ENCODE peak calls at places on chromosomes 5 and 9, in six cellular contexts. One of them, this sample, is unnamed. For H3K4me1 and H3K27me3, the result is how much of the 10 kb centered on the place peaks cover.

GRCh38 chr5:153551537-153552079 is 61.1 kb downstream of the GRIA1 start:
- DNase-seq in CD8-positive, alpha-beta T cell: no peak
- DNase-seq in A673: peak
- DNase-seq in HCT116: peak
- DNase-seq in thyroid gland: no peak
- DNase-seq in tibial artery: no peak
- DNase-seq in this sample: no peak

GRCh38 chr5:139745121-139745799 is 50.3 kb upstream of the PSD2 start:
- DNase-seq in HCT116: peak
- DNase-seq in tibial artery: peak
- DNase-seq in CD8-positive, alpha-beta T cell: no peak
- DNase-seq in thyroid gland: peak
- DNase-seq in A673: peak
- DNase-seq in this sample: peak

GRCh38 chr5:67699560-67699959 is 503.0 kb upstream of the CD180 start:
- DNase-seq in tibial artery: no peak
- DNase-seq in A673: no peak
- DNase-seq in thyroid gland: no peak
- DNase-seq in CD8-positive, alpha-beta T cell: no peak
- DNase-seq in HCT116: no peak
- DNase-seq in this sample: no peak

GRCh38 chr9:105173306-105173705 is 71.1 kb upstream of the SLC44A1 start:
- DNase-seq in CD8-positive, alpha-beta T cell: no peak
- DNase-seq in thyroid gland: no peak
- DNase-seq in HCT116: no peak
- DNase-seq in tibial artery: no peak
- DNase-seq in A673: peak
- DNase-seq in this sample: no peak

GRCh38 chr9:132226571-132227430 is 64.9 kb downstream of the NTNG2 start:
- DNase-seq in tibial artery: no peak
- DNase-seq in HCT116: no peak
- DNase-seq in A673: no peak
- DNase-seq in thyroid gland: no peak
- DNase-seq in CD8-positive, alpha-beta T cell: no peak
- DNase-seq in this sample: no peak

GRCh38 chr5:129118405-129118804 is 23.9 kb downstream of the ISOC1 start:
- DNase-seq in thyroid gland: no peak
- DNase-seq in A673: no peak
- DNase-seq in HCT116: no peak
- DNase-seq in tibial artery: no peak
- DNase-seq in CD8-positive, alpha-beta T cell: no peak
- DNase-seq in this sample: no peak

GRCh38 chr5:132829742-132830435 is 558 bp downstream of the SHROOM1 start:
- DNase-seq in HCT116: peak
- DNase-seq in tibial artery: peak
- DNase-seq in thyroid gland: peak
- DNase-seq in CD8-positive, alpha-beta T cell: peak
- DNase-seq in A673: peak
- DNase-seq in this sample: no peak

GRCh38 chr9:134059188-134059641 is 8.6 kb downstream of the BRD3 start:
- DNase-seq in tibial artery: peak
- DNase-seq in HCT116: no peak
- DNase-seq in A673: no peak
- DNase-seq in thyroid gland: no peak
- DNase-seq in CD8-positive, alpha-beta T cell: no peak
- DNase-seq in this sample: no peak

GRCh38 chr5:78758169-78758839 is 109.7 kb upstream of the LHFPL2 start:
- DNase-seq in tibial artery: no peak
- DNase-seq in HCT116: no peak
- DNase-seq in thyroid gland: no peak
- DNase-seq in A673: no peak
- DNase-seq in CD8-positive, alpha-beta T cell: no peak
- DNase-seq in this sample: no peak

GRCh38 chr5:68180286-68181038 is 35.1 kb upstream of the PIK3R1 start:
- DNase-seq in A673: no peak
- DNase-seq in HCT116: no peak
- DNase-seq in CD8-positive, alpha-beta T cell: no peak
- DNase-seq in tibial artery: no peak
- DNase-seq in thyroid gland: no peak
- DNase-seq in this sample: no peak

GRCh38 chr5:139232161-139232724 is 34.1 kb upstream of the SIL1 start:
- DNase-seq in HCT116: no peak
- DNase-seq in tibial artery: no peak
- DNase-seq in CD8-positive, alpha-beta T cell: no peak
- DNase-seq in A673: no peak
- DNase-seq in thyroid gland: no peak
- DNase-seq in this sample: no peak

GRCh38 chr9:108869092-108869725 is 7.1 kb downstream of the ACTL7A start:
- DNase-seq in tibial artery: no peak
- DNase-seq in thyroid gland: peak
- DNase-seq in A673: no peak
- DNase-seq in HCT116: peak
- DNase-seq in CD8-positive, alpha-beta T cell: no peak
- DNase-seq in this sample: no peak

GRCh38 chr5:39547548-39548154 is 122.9 kb upstream of the DAB2 start:
- DNase-seq in CD8-positive, alpha-beta T cell: no peak
- DNase-seq in thyroid gland: no peak
- DNase-seq in A673: peak
- DNase-seq in tibial artery: no peak
- DNase-seq in HCT116: peak
- DNase-seq in this sample: no peak

GRCh38 chr9:114035221-114035844 is 42.8 kb downstream of the AMBP start:
- DNase-seq in HCT116: no peak
- DNase-seq in thyroid gland: no peak
- DNase-seq in CD8-positive, alpha-beta T cell: no peak
- DNase-seq in tibial artery: no peak
- DNase-seq in A673: no peak
- DNase-seq in this sample: peak

GRCh38 chr5:117054808-117055398 is 480.3 kb upstream of the SEMA6A start:
- DNase-seq in thyroid gland: no peak
- DNase-seq in HCT116: no peak
- DNase-seq in CD8-positive, alpha-beta T cell: no peak
- DNase-seq in A673: peak
- DNase-seq in tibial artery: no peak
- DNase-seq in this sample: no peak

GRCh38 chr5:132435891-132436290 is 54.7 kb downstream of the IRF1 start:
- DNase-seq in A673: no peak
- DNase-seq in thyroid gland: no peak
- DNase-seq in HCT116: no peak
- DNase-seq in CD8-positive, alpha-beta T cell: no peak
- DNase-seq in tibial artery: no peak
- DNase-seq in this sample: no peak

GRCh38 chr5:65760504-65761275 is 38.7 kb downstream of the NLN start:
- DNase-seq in CD8-positive, alpha-beta T cell: peak
- DNase-seq in HCT116: no peak
- DNase-seq in A673: no peak
- DNase-seq in tibial artery: no peak
- DNase-seq in thyroid gland: peak
- DNase-seq in this sample: no peak

GRCh38 chr9:135248721-135249120 is 161.3 kb downstream of the OLFM1 start:
- DNase-seq in HCT116: no peak
- DNase-seq in A673: no peak
- DNase-seq in thyroid gland: no peak
- DNase-seq in tibial artery: no peak
- DNase-seq in CD8-positive, alpha-beta T cell: peak
- DNase-seq in this sample: no peak

GRCh38 chr9:135247174-135247930 is 159.9 kb downstream of the OLFM1 start:
- DNase-seq in HCT116: no peak
- DNase-seq in tibial artery: no peak
- DNase-seq in CD8-positive, alpha-beta T cell: no peak
- DNase-seq in A673: peak
- DNase-seq in thyroid gland: peak
- DNase-seq in this sample: no peak

GRCh38 chr9:135246248-135247173 is 159.0 kb downstream of the OLFM1 start:
- DNase-seq in thyroid gland: no peak
- DNase-seq in A673: no peak
- DNase-seq in CD8-positive, alpha-beta T cell: no peak
- DNase-seq in HCT116: no peak
- DNase-seq in tibial artery: no peak
- DNase-seq in this sample: no peak

GRCh38 chr9:135249191-135249590 is 161.7 kb downstream of the OLFM1 start:
- DNase-seq in A673: no peak
- DNase-seq in CD8-positive, alpha-beta T cell: peak
- DNase-seq in thyroid gland: no peak
- DNase-seq in tibial artery: no peak
- DNase-seq in HCT116: no peak
- DNase-seq in this sample: no peak

GRCh38 chr9:135248111-135248510 is 160.6 kb downstream of the OLFM1 start:
- DNase-seq in thyroid gland: no peak
- DNase-seq in tibial artery: no peak
- DNase-seq in CD8-positive, alpha-beta T cell: no peak
- DNase-seq in A673: peak
- DNase-seq in HCT116: peak
- DNase-seq in this sample: no peak
- H3K4me1 ChIP-seq in thyroid gland: under half
- H3K4me1 ChIP-seq in tibial artery: under half
- H3K4me1 ChIP-seq in CD8-positive, alpha-beta T cell: under half
- H3K4me1 ChIP-seq in A673: under half
- H3K4me1 ChIP-seq in HCT116: under half
- H3K4me1 ChIP-seq in this sample: under half

DNA sequence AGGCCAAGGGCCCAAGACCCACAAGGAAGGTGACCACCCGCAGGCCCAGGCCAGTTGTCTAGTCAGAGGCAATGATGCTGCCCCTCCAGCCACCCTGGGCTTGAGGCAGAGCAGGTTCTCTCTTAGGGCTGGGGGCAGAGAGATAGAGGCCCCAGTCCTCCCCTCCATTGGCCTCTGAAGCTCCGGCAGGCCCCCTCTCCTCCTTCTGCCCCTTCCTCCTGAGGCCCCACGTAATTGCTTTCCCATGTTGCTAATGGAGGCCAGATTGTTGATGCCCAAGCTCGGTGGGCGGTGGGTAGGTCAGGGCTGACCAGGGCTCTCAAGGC is 26.6 kb upstream of the ENHO start:
- DNase-seq in tibial artery: no peak
- DNase-seq in thyroid gland: no peak
- DNase-seq in CD8-positive, alpha-beta T cell: no peak
- DNase-seq in HCT116: no peak
- DNase-seq in A673: no peak
- DNase-seq in this sample: peak
- H3K27me3 ChIP-seq in tibial artery: under half
- H3K27me3 ChIP-seq in thyroid gland: under half
- H3K27me3 ChIP-seq in CD8-positive, alpha-beta T cell: under half
- H3K27me3 ChIP-seq in HCT116: under half
- H3K27me3 ChIP-seq in A673: under half
- H3K27me3 ChIP-seq in this sample: under half

DNA sequence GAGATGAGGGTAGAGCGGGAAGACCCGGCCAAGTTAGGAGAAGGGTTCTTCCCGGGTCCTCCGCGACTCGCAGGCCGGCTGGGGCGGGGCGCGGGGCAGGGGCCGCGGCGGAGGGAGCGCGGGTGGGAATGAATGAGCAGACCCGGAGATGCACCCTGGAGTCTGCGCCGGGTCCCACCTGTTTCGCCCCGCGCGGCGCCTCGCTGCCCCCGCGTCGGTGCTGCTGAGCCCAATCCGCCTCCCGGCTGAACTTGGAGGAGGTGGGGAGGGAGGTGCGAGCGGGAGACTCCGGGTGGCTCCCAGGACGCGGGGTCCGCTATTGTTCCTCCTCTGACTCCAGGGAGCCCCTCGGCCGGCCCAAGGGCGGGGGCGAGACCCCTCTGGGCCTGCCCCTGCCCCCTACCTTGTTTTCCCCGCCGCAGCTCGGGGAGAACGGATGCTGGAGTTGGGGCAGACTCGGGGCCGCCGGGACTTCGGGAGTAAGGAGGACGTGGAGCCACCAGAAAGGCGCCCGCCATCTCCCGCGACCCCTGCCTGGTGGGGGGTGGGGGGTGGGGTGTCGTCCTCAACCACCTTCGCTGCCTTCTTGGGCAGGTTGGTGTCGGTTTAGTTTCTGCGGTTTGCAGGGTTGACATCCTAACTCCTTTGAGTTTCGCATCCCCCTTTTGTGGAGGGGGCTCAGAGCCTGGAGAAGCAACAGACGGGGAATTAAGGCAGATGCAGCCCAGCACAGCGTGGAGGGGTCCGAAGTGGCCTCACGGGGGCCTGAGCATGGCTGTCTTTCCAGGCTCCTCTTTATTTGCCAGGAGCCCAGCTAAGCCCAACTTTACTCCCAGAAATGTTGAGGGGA is 797 bp downstream of the RAI14 start:
- DNase-seq in tibial artery: no peak
- DNase-seq in A673: peak
- DNase-seq in CD8-positive, alpha-beta T cell: no peak
- DNase-seq in HCT116: no peak
- DNase-seq in thyroid gland: peak
- DNase-seq in this sample: no peak
- TF ChIP-seq CTCF in tibial artery: no peak
- TF ChIP-seq CTCF in A673: no peak
- TF ChIP-seq CTCF in CD8-positive, alpha-beta T cell: no peak
- TF ChIP-seq CTCF in HCT116: no peak
- TF ChIP-seq CTCF in thyroid gland: no peak
- TF ChIP-seq CTCF in this sample: no peak

GRCh38 chr9:922731-923130 is 53.7 kb upstream of the DMRT3 start:
- DNase-seq in tibial artery: no peak
- DNase-seq in thyroid gland: no peak
- DNase-seq in HCT116: no peak
- DNase-seq in CD8-positive, alpha-beta T cell: no peak
- DNase-seq in A673: no peak
- DNase-seq in this sample: no peak

GRCh38 chr9:929719-930118 is 46.7 kb upstream of the DMRT3 start:
- DNase-seq in CD8-positive, alpha-beta T cell: no peak
- DNase-seq in thyroid gland: no peak
- DNase-seq in HCT116: no peak
- DNase-seq in tibial artery: no peak
- DNase-seq in A673: no peak
- DNase-seq in this sample: no peak

GRCh38 chr9:928363-929042 is 48.0 kb upstream of the DMRT3 start:
- DNase-seq in A673: peak
- DNase-seq in HCT116: peak
- DNase-seq in thyroid gland: no peak
- DNase-seq in CD8-positive, alpha-beta T cell: no peak
- DNase-seq in tibial artery: no peak
- DNase-seq in this sample: no peak

DNA sequence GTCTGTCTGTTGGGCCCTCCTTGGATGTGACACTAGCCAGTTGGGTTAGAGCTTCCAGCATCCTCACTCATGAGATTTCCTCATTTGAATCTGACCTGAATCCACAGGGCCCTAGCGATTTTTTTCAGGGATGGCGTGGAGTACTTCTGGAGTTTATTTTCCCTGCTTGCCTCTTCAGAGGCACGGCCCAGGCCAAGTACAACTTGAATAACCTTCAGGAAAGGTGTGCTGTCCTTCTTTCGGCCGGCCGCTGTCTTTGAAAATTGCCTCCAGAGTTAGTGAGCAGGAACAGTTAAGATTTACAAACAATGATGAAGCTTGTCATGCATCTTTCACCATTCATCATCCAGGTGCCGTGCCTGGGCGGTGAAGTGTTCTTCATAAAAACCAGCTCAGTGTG is 49.5 kb upstream of the DMRT3 start:
- DNase-seq in thyroid gland: peak
- DNase-seq in A673: no peak
- DNase-seq in HCT116: no peak
- DNase-seq in CD8-positive, alpha-beta T cell: no peak
- DNase-seq in tibial artery: no peak
- DNase-seq in this sample: no peak
- H3K4me1 ChIP-seq in thyroid gland: under half
- H3K4me1 ChIP-seq in A673: under half
- H3K4me1 ChIP-seq in HCT116: under half
- H3K4me1 ChIP-seq in CD8-positive, alpha-beta T cell: under half
- H3K4me1 ChIP-seq in tibial artery: under half
- H3K4me1 ChIP-seq in this sample: under half

GRCh38 chr9:124020520-124021384 is 9.2 kb downstream of the LHX2 start:
- DNase-seq in thyroid gland: peak
- DNase-seq in A673: no peak
- DNase-seq in CD8-positive, alpha-beta T cell: no peak
- DNase-seq in HCT116: no peak
- DNase-seq in tibial artery: no peak
- DNase-seq in this sample: no peak
- H3K27me3 ChIP-seq in thyroid gland: half or more
- H3K27me3 ChIP-seq in A673: half or more
- H3K27me3 ChIP-seq in CD8-positive, alpha-beta T cell: half or more
- H3K27me3 ChIP-seq in HCT116: under half
- H3K27me3 ChIP-seq in tibial artery: half or more
- H3K27me3 ChIP-seq in this sample: under half

This sample was measured in right atrium auricular region.